ENCODE peak calls at places on chromosomes 13 and 19, in seven cellular contexts. V is head of caudate nucleus; D is fibroblast of gingiva; P is tibial nerve; Q is stimulated activated CD4-positive, alpha-beta T cell treated with anti-CD3 and anti-CD28 coated beads, Interleukin-1b, Interleukin-23, amount 100 ng/mL, for 24 hours; T is dorsolateral prefrontal cortex; E is T1000. L is an unnamed sample.

GRCh38 chr13:33577037-33577436 is 240.9 kb upstream of the RFC3 start:
- DNase-seq in D (no peak), E (no peak), P (no peak), Q (no peak), V (no peak), T (no peak), L (no peak)

GRCh38 chr13:49112782-49113525 is 107.2 kb upstream of the MLNR start:
- DNase-seq in V (no peak), D (no peak), Q (no peak), T (no peak), P (no peak), E (no peak), L (no peak)

GRCh38 chr19:29724102-29724641 is 9.1 kb upstream of the C19orf12 start:
- DNase-seq in V (peak; percentile 53), Q (peak; percentile 24), D (no peak), E (no peak), T (no peak), P (no peak), L (peak; percentile 41)

GRCh38 chr19:4584670-4585460 is 25.4 kb upstream of the SEMA6B start:
- DNase-seq in E (no peak), Q (no peak), V (peak; percentile 25), T (no peak), P (no peak), D (no peak), L (no peak)

GRCh38 chr19:33988601-33989000 is 183.7 kb upstream of the LSM14A start:
- DNase-seq in D (no peak), Q (no peak), P (no peak), T (no peak), V (no peak), E (no peak), L (no peak)

GRCh38 chr19:16366433-16367268 is 42.0 kb downstream of the KLF2 start:
- DNase-seq in P (no peak), D (peak; percentile 23), Q (no peak), T (no peak), V (no peak), E (no peak), L (no peak)

GRCh38 chr19:11425719-11426457 is 6.8 kb upstream of the RGL3 start:
- DNase-seq in Q (no peak), D (no peak), P (no peak), T (no peak), E (no peak), V (no peak), L (no peak)

GRCh38 chr19:3693030-3693925 is 7.0 kb downstream of the PIP5K1C start:
- DNase-seq in V (no peak), Q (no peak), P (no peak), D (no peak), E (no peak), T (no peak), L (peak; percentile 41)

GRCh38 chr19:10292206-10292788 is 2.5 kb downstream of the ICAM5 start:
- DNase-seq in T (peak; percentile 76), D (peak; percentile 60), P (peak; percentile 61), V (peak; percentile 66), E (peak; percentile 93), Q (peak; percentile 75), L (no peak)

GRCh38 chr13:112032186-112032835 is 34.6 kb upstream of the SOX1 start:
- DNase-seq in T (no peak), P (no peak), E (no peak), Q (no peak), V (no peak), D (no peak), L (no peak)

GRCh38 chr19:54448037-54448773 is 794 bp upstream of the LENG8 start:
- DNase-seq in T (no peak), Q (peak; percentile 36), P (peak; percentile 57), E (peak; percentile 42), D (peak; percentile 52), V (peak; percentile 39), L (peak; percentile 65)

GRCh38 chr13:51759240-51759639 is 44.7 kb downstream of the DHRS12 start:
- DNase-seq in Q (no peak), E (no peak), T (no peak), V (no peak), P (no peak), D (no peak), L (no peak)

GRCh38 chr19:43789029-43789428 is 8.3 kb upstream of the KCNN4 start:
- DNase-seq in D (peak; percentile 28), T (no peak), Q (no peak), E (peak; percentile 21), P (no peak), V (no peak), L (no peak)

GRCh38 chr13:60351326-60351725 is 45.7 kb upstream of the TDRD3 start:
- DNase-seq in D (peak; percentile 97), T (no peak), V (no peak), E (no peak), P (peak; percentile 12), Q (no peak), L (no peak)

GRCh38 chr19:17766543-17767131 is 15.4 kb downstream of the FCHO1 start:
- DNase-seq in V (peak; percentile 87), T (peak; percentile 85), D (peak; percentile 66), E (peak; percentile 17), P (peak; percentile 77), Q (no peak), L (peak; percentile 74)

GRCh38 chr13:51147732-51148131 is 36.7 kb upstream of the C13orf42 start:
- DNase-seq in P (no peak), E (no peak), V (no peak), Q (no peak), T (no peak), D (no peak), L (no peak)

GRCh38 chr13:45521292-45521691 is 56.6 kb downstream of the COG3 start:
- DNase-seq in T (no peak), P (peak; percentile 7), Q (no peak), V (no peak), D (peak; percentile 66), E (no peak), L (no peak)

GRCh38 chr13:93637852-93638251 is 411.2 kb downstream of the GPC6 start:
- DNase-seq in V (no peak), P (no peak), Q (no peak), D (no peak), E (no peak), T (no peak), L (no peak)

GRCh38 chr13:95918860-95919259 is 134.3 kb downstream of the UGGT2 start:
- DNase-seq in E (no peak), Q (no peak), D (no peak), T (no peak), P (no peak), V (no peak), L (no peak)

L was measured in cerebellar cortex.